ENCODE peak calls at places on chromosomes 4 and X, in seven cellular contexts. G is cardiac muscle cell, S is body of pancreas, K is suprapubic skin, Q is brain microvascular endothelial cell, H is fibroblast of lung, U is mammary epithelial cell. D is an unnamed sample.

GRCh38 chr4:37430718-37431416 is 186.3 kb downstream of the NWD2 start:
- DNase-seq in G (no peak), H (no peak), S (no peak), U (no peak), Q (no peak), K (no peak), D (no peak)

GRCh38 chr4:47213971-47214370 is 182.6 kb downstream of the GABRB1 start:
- DNase-seq in Q (peak; percentile 97), S (no peak), K (no peak), G (no peak), U (peak; percentile 94), H (peak; percentile 98), D (no peak)

GRCh38 chrX:39773150-39773549 is 324.6 kb downstream of the BCOR start:
- DNase-seq in S (no peak), U (no peak), K (no peak), G (no peak), Q (no peak), H (no peak), D (no peak)

GRCh38 chr4:25913056-25913850 is 767 bp upstream of the SMIM20 start:
- DNase-seq in S (peak; percentile 34), Q (peak; percentile 10), H (no peak), U (no peak), K (no peak), G (no peak), D (no peak)

GRCh38 chr4:10069065-10069626 is 47.5 kb downstream of the WDR1 start:
- DNase-seq in K (no peak), Q (no peak), S (no peak), U (no peak), H (no peak), G (no peak), D (no peak)

GRCh38 chrX:108250654-108251579 is 159.3 kb downstream of the ATG4A start:
- DNase-seq in Q (no peak), G (peak; percentile 11), H (no peak), K (no peak), S (no peak), U (no peak), D (no peak)

GRCh38 chr4:171017596-171017995 is 795.6 kb upstream of the GALNTL6 start:
- DNase-seq in K (no peak), G (no peak), H (no peak), U (peak; percentile 2), Q (peak; percentile 14), S (no peak), D (no peak)

GRCh38 chrX:22323541-22323940 is 50.8 kb downstream of the CBLL2 start:
- DNase-seq in U (peak; percentile 57), S (no peak), G (no peak), K (no peak), H (peak; percentile 81), Q (peak; percentile 52), D (no peak)

GRCh38 chrX:72247206-72247944 is 8.5 kb upstream of the ERCC6L start:
- DNase-seq in G (peak; percentile 52), Q (no peak), U (no peak), S (peak; percentile 50), H (no peak), K (no peak), D (no peak)

GRCh38 chr4:122346036-122346435 is 32.8 kb upstream of the ADAD1 start:
- DNase-seq in K (no peak), Q (no peak), G (no peak), U (no peak), S (no peak), H (peak; percentile 37), D (no peak)

GRCh38 chr4:113810906-113811305 is 49.4 kb upstream of the CAMK2D start:
- DNase-seq in Q (peak; percentile 6), H (peak; percentile 84), K (no peak), U (peak; percentile 41), S (no peak), G (no peak), D (no peak)

GRCh38 chr4:176383273-176384077 is 63.7 kb downstream of the SPCS3 start:
- DNase-seq in Q (peak; percentile 73), H (peak; percentile 68), S (no peak), K (no peak), G (no peak), U (peak; percentile 26), D (no peak)

GRCh38 chr4:22162454-22162853 is 213.9 kb upstream of the KCNIP4 start:
- DNase-seq in S (no peak), K (no peak), U (no peak), H (no peak), Q (no peak), G (no peak), D (no peak)

GRCh38 chr4:168782439-168782838 is 227.6 kb downstream of the CBR4 start:
- DNase-seq in H (no peak), G (no peak), Q (no peak), S (no peak), U (no peak), K (no peak), D (no peak)

GRCh38 chrX:103446665-103447302 is 70.4 kb downstream of the BEX3 start:
- DNase-seq in K (no peak), Q (peak; percentile 25), U (peak; percentile 68), G (no peak), H (peak; percentile 53), S (no peak), D (no peak)

GRCh38 chr4:41064953-41065352 is 149.4 kb downstream of the APBB2 start:
- DNase-seq in H (no peak), Q (no peak), K (no peak), U (no peak), G (no peak), S (no peak), D (no peak)
- H3K27ac ChIP-seq in H (no peak overlapping the region), Q (no peak overlapping the region), K (no peak overlapping the region), U (no peak overlapping the region), G (no peak overlapping the region), S (no peak overlapping the region), D (no peak overlapping the region)

DNA sequence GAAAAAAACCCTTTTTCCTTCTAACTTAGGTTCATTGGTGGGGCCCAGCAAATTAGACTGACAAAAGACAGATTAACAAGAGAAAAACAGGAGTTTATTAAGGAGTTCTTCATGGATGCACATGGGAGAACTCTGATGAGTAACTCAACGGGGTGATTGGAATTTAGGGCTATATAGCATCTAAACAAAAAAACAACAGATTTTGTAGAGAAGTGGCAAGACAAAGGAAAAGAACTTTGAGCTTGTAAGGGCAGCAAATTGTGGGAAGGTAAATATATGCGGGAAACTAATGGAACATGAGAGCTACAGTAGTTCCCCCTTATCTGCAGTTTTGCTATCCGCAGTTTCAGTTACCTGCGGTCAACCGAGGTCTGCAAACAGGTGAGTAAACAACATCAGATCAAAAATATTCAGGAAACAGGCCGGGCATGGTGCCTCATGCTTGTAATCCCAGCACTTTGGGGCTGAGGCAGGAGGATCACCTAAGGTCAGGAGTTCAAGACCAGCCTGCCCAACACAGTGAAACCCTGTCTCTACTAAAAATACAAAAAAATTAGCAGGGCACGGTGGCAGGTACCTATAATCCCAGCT is 573.6 kb downstream of the ADGRL3 start:
- DNase-seq in S (no peak), H (no peak), K (no peak), G (no peak), U (no peak), Q (no peak), D (no peak)
- H3K4me3 ChIP-seq in S (no peak overlapping the region), H (no peak overlapping the region), K (no peak overlapping the region), G (no peak overlapping the region), U (no peak overlapping the region), Q (no peak overlapping the region), D (no peak overlapping the region)

GRCh38 chr4:159006202-159006601 is 96.7 kb upstream of the RAPGEF2 start:
- DNase-seq in H (peak; percentile 68), U (peak; percentile 98), S (no peak), K (no peak), G (no peak), Q (peak; percentile 36), D (peak; percentile 75)
- H3K27ac ChIP-seq in H (no peak overlapping the region), U (peak overlapping the region; percentile 91), S (no peak overlapping the region), K (no peak overlapping the region), G (no peak overlapping the region), Q (no peak overlapping the region), D (no peak overlapping the region)

DNA sequence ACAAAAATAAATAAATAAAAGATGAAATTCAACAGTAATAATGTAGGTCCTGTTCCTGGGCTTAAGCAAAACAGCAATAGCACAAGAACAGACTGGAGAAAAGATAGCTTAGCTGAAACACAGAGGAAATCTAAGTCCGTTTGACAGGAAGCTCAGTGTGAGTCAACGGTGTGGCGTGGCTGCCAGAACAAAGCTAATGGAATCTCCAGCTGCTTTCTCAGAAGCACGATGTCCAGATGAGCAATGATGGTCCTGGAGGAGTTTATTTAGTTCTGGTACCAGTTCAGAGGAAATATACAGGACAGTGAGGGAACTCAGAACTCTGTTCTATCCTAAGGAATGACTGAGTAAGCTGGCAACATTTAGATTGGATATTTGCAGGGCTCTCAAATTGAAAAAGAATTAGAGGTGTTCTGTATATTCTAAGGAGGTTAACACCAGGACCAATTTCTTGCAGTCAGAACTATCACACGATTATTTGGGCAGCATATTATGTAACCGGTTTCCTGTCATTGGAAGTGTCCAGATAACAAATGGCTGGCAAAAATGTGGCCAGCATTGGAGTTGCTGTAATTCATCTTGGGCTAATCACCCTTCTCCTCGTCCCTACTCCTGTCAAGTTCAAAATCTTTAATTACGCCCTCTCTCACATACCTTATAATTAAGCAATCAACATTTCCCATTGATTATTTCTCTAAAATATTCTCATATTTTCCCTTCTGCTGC is 12.7 kb downstream of the GAB3 start:
- DNase-seq in Q (peak; percentile 82), G (no peak), H (peak; percentile 88), U (peak; percentile 52), K (no peak), S (peak; percentile 15), D (no peak)
- H3K4me3 ChIP-seq in Q (no peak overlapping the region), G (no peak overlapping the region), H (no peak overlapping the region), U (no peak overlapping the region), K (no peak overlapping the region), S (no peak overlapping the region), D (no peak overlapping the region)

D was measured in HCT116.